ENCODE peak calls at places on chromosomes 5 and 9, in five cellular contexts. A, U, Z, J and C are unnamed samples.

GRCh38 chr9:95508242-95508967 is 8.4 kb downstream of the PTCH1 start:
- DNase-seq in Z (peak; percentile 49), J (no peak), A (no peak), U (no peak), C (peak; percentile 29)

GRCh38 chr9:35203531-35203930 is 41.7 kb downstream of the UNC13B start:
- DNase-seq in U (no peak), A (no peak), Z (no peak), J (no peak), C (peak; percentile 35)

GRCh38 chr5:139565411-139566305 is 4.5 kb downstream of the UBE2D2 start:
- DNase-seq in U (no peak), J (peak; percentile 34), Z (no peak), A (peak; percentile 69), C (no peak)

GRCh38 chr5:136228358-136228757 is 35.4 kb upstream of the SMIM32 start:
- DNase-seq in U (peak; percentile 54), J (no peak), Z (no peak), A (no peak), C (no peak)

GRCh38 chr5:69528609-69529008 is 31.4 kb upstream of the GTF2H2C start:
- DNase-seq in Z (no peak), U (no peak), A (no peak), J (no peak), C (no peak)

GRCh38 chr5:3828761-3829160 is 233.1 kb downstream of the IRX1 start:
- DNase-seq in U (no peak), Z (no peak), J (no peak), A (no peak), C (peak; percentile 30)

GRCh38 chr5:179241764-179242370 is 103.4 kb downstream of the ADAMTS2 start:
- DNase-seq in Z (no peak), J (no peak), U (peak; percentile 19), A (no peak), C (no peak)

GRCh38 chr5:154385236-154385512 is 60.6 kb upstream of the SAP30L start:
- DNase-seq in U (no peak), A (no peak), J (no peak), Z (no peak), C (no peak)

GRCh38 chr5:113382736-113383135 is 52.1 kb downstream of the TSSK1B start:
- DNase-seq in Z (peak; percentile 48), U (no peak), A (no peak), J (no peak), C (no peak)

GRCh38 chr5:44870430-44870829 is 61.7 kb downstream of the MRPS30 start:
- DNase-seq in A (no peak), J (no peak), U (no peak), Z (no peak), C (no peak)

GRCh38 chr9:71285191-71285656 is 163.8 kb upstream of the TRPM3 start:
- DNase-seq in U (peak; percentile 33), A (peak; percentile 62), J (peak; percentile 54), Z (peak; percentile 89), C (peak; percentile 73)

GRCh38 chr9:28379082-28379481 is 805.8 kb upstream of the C9orf72 start:
- DNase-seq in U (no peak), A (no peak), J (no peak), Z (no peak), C (no peak)

GRCh38 chr5:138849439-138849838 is 25.7 kb downstream of the LRRTM2 start:
- DNase-seq in Z (no peak), U (no peak), A (no peak), J (peak; percentile 36), C (no peak)

GRCh38 chr9:37377688-37378612 is 44.5 kb upstream of the GRHPR start:
- DNase-seq in Z (no peak), A (no peak), J (no peak), U (no peak), C (no peak)

GRCh38 chr5:37121027-37121426 is 128.1 kb downstream of the CPLANE1 start:
- DNase-seq in U (no peak), J (no peak), A (no peak), Z (no peak), C (no peak)

GRCh38 chr5:23994581-23995370 is 487.4 kb downstream of the PRDM9 start:
- DNase-seq in Z (peak; percentile 17), U (no peak), A (no peak), J (no peak), C (peak; percentile 26)

GRCh38 chr9:96141666-96142065 is 160.3 kb downstream of the HSD17B3 start:
- DNase-seq in J (peak; percentile 7), A (no peak), Z (no peak), U (no peak), C (no peak)

GRCh38 chr9:11973511-11973910 is 719.7 kb upstream of the TYRP1 start:
- DNase-seq in A (no peak), J (no peak), Z (no peak), U (no peak), C (no peak)

GRCh38 chr5:107322936-107323335 is 347.8 kb downstream of the EFNA5 start:
- DNase-seq in Z (no peak), J (peak; percentile 11), A (no peak), U (no peak), C (no peak)

GRCh38 chr9:135215571-135216161 is 128.2 kb downstream of the OLFM1 start:
- DNase-seq in U (no peak), A (no peak), Z (no peak), J (no peak), C (no peak)

GRCh38 chr9:88533951-88534455 is 975 bp upstream of the NXNL2 start:
- DNase-seq in Z (peak; percentile 82), U (peak; percentile 68), J (peak; percentile 57), A (peak; percentile 74), C (peak; percentile 69)

GRCh38 chr9:92047500-92047899 is 67.7 kb downstream of the SPTLC1 start:
- DNase-seq in A (no peak), J (no peak), U (no peak), Z (no peak), C (no peak)

GRCh38 chr5:157506066-157506590 is 46.1 kb downstream of the NIPAL4 start:
- DNase-seq in U (no peak), Z (no peak), J (no peak), A (peak; percentile 64), C (no peak)

GRCh38 chr5:75049581-75050274 is 2.6 kb downstream of the GCNT4 start:
- DNase-seq in A (peak; percentile 75), U (peak; percentile 85), J (peak; percentile 62), Z (peak; percentile 95), C (peak; percentile 93)

DNA sequence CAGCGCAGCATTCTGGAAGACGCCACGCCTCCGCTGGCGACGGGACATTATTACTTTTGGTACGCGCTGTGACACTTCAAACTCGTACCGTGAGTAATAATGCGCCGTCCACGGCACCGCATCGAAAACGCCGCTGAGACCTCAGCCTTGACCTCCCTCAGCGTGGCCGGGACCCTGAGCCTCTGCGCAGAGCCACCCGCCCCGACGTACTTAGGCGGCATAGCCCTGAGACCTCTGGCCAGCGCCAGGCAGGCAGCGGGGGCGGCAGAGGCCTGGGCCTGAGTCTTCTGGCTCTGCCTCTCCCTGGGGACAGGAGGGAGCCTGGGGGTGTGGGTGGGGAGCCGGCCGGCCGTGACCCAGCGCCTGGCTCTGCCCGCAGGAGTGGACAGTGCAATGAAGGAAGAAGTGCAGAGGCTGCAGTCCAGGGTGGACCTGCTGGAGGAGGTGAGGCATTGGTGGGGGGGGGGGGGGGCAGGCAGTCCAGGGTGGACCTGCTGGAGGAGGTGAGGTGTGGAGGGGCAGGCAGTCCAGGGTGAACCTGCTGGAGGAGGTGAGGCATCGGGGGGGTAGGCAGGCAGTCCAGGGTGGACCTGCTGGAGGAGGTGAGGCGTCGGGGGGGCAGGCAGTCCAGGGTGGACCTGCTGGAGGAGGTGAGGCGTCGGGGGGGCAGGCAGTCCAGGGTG is 8.0 kb downstream of the EGFL7 start:
- DNase-seq in U (no peak), Z (no peak), J (no peak), A (no peak), C (no peak)
- H3K18ac ChIP-seq in U (no peak overlapping the region), Z (no peak overlapping the region), J (no peak overlapping the region), A (no peak overlapping the region), C (no peak overlapping the region)

DNA sequence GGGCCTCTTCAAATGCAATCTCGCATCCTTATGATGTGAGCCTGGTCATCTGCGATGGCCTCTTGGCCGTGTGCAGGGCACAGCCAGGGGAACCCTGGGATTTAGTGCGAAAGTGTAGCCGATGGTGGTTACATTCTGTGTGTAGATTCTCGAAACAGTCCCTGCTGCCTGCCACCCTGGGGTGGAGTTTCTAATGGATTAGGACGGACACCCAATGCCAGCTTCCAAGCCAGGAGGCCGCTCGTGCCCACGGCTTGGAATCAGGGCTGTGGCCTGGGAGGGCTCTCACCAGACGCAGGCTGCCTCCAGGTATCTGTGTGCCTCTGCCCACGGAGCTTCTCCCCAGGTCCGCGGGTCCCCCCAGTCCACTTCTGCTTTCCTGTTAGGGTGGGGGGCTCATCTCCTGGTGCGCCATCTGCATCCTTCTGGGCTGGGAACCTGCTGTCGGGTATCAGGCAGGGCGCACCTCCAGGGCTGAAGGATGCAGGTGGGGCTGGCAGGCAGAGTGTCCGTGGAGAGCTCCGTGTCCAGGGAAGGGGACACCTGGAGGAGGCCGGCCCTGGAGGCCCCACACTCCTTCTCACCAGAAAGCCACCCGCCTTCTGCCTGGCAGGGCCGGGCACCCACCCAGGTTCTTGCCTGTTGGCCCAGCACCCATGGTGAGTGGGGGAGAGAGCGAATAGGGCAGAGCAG is 3.4 kb upstream of the SLC12A7 start:
- DNase-seq in A (no peak), J (no peak), U (no peak), Z (no peak), C (no peak)
- H2BK5ac ChIP-seq in A (no peak overlapping the region), J (no peak overlapping the region), U (no peak overlapping the region), Z (no peak overlapping the region), C (no peak overlapping the region)

DNA sequence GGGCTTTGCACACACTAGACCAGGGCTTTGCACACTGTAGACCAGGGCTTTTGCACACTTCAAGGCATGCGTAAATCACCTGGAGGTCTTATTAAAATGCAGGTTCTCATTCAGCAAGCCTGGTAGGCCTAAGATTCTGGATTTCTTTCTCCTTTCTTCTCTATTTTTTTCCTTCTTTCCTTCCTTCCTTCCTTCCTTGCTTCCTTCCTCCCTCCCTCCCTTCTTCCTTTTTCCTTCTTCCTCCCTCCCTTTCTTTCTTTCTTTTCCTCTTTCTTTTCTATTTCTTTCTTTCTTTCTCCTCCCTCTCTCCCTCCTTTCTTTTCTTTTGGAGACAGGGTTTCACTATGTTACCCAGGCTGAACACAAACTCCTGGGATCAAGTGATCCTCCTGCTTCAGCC is 24.3 kb upstream of the CNOT6 start:
- DNase-seq in Z (no peak), A (no peak), U (no peak), J (no peak), C (no peak)
- H3K18ac ChIP-seq in Z (no peak overlapping the region), A (no peak overlapping the region), U (no peak overlapping the region), J (no peak overlapping the region), C (no peak overlapping the region)

DNA sequence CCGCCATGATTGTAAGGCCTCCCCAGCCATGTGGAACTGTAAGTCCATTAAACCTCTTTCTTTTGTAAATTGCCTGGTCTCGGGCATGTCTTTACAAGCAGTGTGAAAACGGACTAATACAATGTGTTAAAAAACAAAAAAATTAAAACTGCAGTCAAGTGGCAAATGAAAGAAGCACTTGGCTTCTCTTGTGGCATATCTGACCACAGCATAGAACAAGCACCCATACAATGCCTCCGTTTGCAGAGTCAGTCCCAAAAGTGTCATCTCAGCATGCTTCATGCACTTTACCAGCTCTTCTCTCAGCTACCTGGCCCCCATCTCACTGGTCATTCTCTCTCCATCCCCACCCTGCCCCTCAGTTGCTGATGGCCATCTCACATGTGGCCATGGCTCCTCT is 51.1 kb upstream of the DAPK1 start:
- DNase-seq in Z (no peak), J (no peak), A (no peak), U (no peak), C (no peak)
- H2BK5ac ChIP-seq in Z (no peak overlapping the region), J (no peak overlapping the region), A (no peak overlapping the region), U (no peak overlapping the region), C (no peak overlapping the region)

GRCh38 chr9:133848471-133848870 is 110.3 kb upstream of the SARDH start:
- DNase-seq in U (no peak), J (no peak), A (no peak), Z (no peak), C (no peak)
- H3K18ac ChIP-seq in U (no peak overlapping the region), J (no peak overlapping the region), A (no peak overlapping the region), Z (no peak overlapping the region), C (no peak overlapping the region)